ENCODE peak calls at places on chromosomes 6 and 20, in seven cellular contexts. M, Q, U, P, L, F and E are unnamed samples.

GRCh38 chr6:107154131-107154906 is 39.0 kb upstream of the BEND3 start:
- DNase-seq in M (peak), Q (peak), U (no peak), P (no peak), L (peak), F (no peak), E (no peak)

GRCh38 chr20:17499041-17499440 is 32.1 kb downstream of the BFSP1 start:
- DNase-seq in M (peak), Q (no peak), U (peak), P (peak), L (no peak), F (no peak), E (peak)

GRCh38 chr6:107079429-107079828 is 35.9 kb downstream of the BEND3 start:
- DNase-seq in M (peak), Q (no peak), U (no peak), P (no peak), L (peak), F (no peak), E (no peak)

GRCh38 chr6:4606016-4606415 is 170.2 kb upstream of the CDYL start:
- DNase-seq in M (no peak), Q (no peak), U (no peak), P (no peak), L (no peak), F (no peak), E (no peak)

GRCh38 chr6:408599-409102 is 17.1 kb downstream of the IRF4 start:
- DNase-seq in M (peak), Q (peak), U (peak), P (peak), L (peak), F (no peak), E (peak)

GRCh38 chr6:25963426-25964123 is 973 bp downstream of the TRIM38 start:
- DNase-seq in M (peak), Q (no peak), U (peak), P (peak), L (peak), F (peak), E (peak)

GRCh38 chr6:128068110-128068460 is 167.2 kb upstream of the THEMIS start:
- DNase-seq in M (peak), Q (no peak), U (no peak), P (no peak), L (peak), F (no peak), E (no peak)

GRCh38 chr6:168514216-168514615 is 73.2 kb downstream of the SMOC2 start:
- DNase-seq in M (no peak), Q (no peak), U (no peak), P (no peak), L (no peak), F (no peak), E (no peak)

GRCh38 chr6:152248987-152249386 is 388.2 kb downstream of the SYNE1 start:
- DNase-seq in M (no peak), Q (no peak), U (no peak), P (no peak), L (no peak), F (no peak), E (no peak)

GRCh38 chr6:132456700-132457143 is 55.4 kb upstream of the MOXD1 start:
- DNase-seq in M (peak), Q (no peak), U (peak), P (no peak), L (no peak), F (no peak), E (no peak)

GRCh38 chr6:127907960-127908640 is 7.2 kb upstream of the THEMIS start:
- DNase-seq in M (no peak), Q (no peak), U (no peak), P (no peak), L (no peak), F (no peak), E (no peak)

GRCh38 chr20:49471397-49471796 is 11.1 kb downstream of the KCNB1 start:
- DNase-seq in M (peak), Q (no peak), U (no peak), P (no peak), L (no peak), F (no peak), E (no peak)

GRCh38 chr20:8862092-8862491 is 206.8 kb upstream of the PLCB4 start:
- DNase-seq in M (no peak), Q (no peak), U (no peak), P (no peak), L (no peak), F (no peak), E (no peak)

GRCh38 chr6:16337280-16337975 is 99.0 kb downstream of the GMPR start:
- DNase-seq in M (no peak), Q (no peak), U (peak), P (no peak), L (no peak), F (no peak), E (peak)

GRCh38 chr6:130697661-130698535 is 129.3 kb upstream of the SMLR1 start:
- DNase-seq in M (peak), Q (peak), U (peak), P (peak), L (peak), F (peak), E (peak)

GRCh38 chr6:167567142-167568033 is 242.5 kb downstream of the TTLL2 start:
- DNase-seq in M (no peak), Q (no peak), U (peak), P (no peak), L (no peak), F (no peak), E (no peak)

GRCh38 chr6:148808786-148809304 is 62.0 kb downstream of the UST start:
- DNase-seq in M (no peak), Q (no peak), U (no peak), P (no peak), L (no peak), F (no peak), E (no peak)
- H3K4me2 ChIP-seq in M (no peak), Q (no peak), U (no peak), P (no peak), L (no peak), F (no peak), E (no peak)

GRCh38 chr6:14873781-14874446 is 372.0 kb upstream of the JARID2 start:
- DNase-seq in M (no peak), Q (no peak), U (no peak), P (no peak), L (no peak), F (no peak), E (no peak)
- H2BK5ac ChIP-seq in M (no peak), Q (no peak), U (no peak), P (no peak), L (no peak), F (no peak), E (no peak)

GRCh38 chr20:21509597-21510331 is 4.1 kb downstream of the NKX2-2 start:
- DNase-seq in M (peak), Q (no peak), U (peak), P (no peak), L (peak), F (peak), E (peak)
- H3K4me2 ChIP-seq in M (peak), Q (peak), U (peak), P (no peak), L (peak), F (peak), E (peak)

GRCh38 chr6:145815351-145815772 is 767 bp upstream of the FBXO30 start:
- DNase-seq in M (peak), Q (no peak), U (peak), P (peak), L (peak), F (peak), E (peak)
- H2BK5ac ChIP-seq in M (peak), Q (no peak), U (peak), P (peak), L (no peak), F (peak), E (peak)

DNA sequence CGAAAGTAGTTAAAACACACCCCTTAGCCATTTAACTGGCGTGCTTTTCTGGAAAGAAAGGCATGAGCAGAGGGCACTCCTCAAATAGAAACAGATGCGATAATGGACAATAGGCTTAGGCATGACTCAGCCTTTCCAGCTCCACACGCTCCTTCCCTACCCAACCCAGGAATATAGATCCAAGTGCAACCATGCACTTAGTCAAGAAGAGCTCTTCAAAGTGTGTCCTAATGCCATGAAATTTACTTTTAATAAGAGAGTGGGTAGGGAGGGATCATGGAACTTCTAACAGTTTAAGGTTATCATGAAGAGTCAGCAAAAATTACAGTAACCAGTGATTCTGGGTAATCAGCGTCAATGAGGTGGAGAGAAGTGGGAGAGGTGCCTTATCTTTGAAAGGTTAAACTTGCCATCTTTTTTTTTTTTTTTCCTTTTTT is 2.4 kb upstream of the EFHC1 start:
- DNase-seq in M (peak), Q (no peak), U (peak), P (no peak), L (no peak), F (no peak), E (peak)
- H3K4me2 ChIP-seq in M (no peak), Q (no peak), U (no peak), P (no peak), L (no peak), F (no peak), E (no peak)